ENCODE peak calls at places on chromosomes 13 and 19, in seven cellular contexts. E is stomach, U is transverse colon, W is HepG2, L is HL-60, P is prostate gland, A is vagina. C is an unnamed sample.

GRCh38 chr13:26015276-26015934 is 36.4 kb downstream of the SHISA2 start:
- DNase-seq in E (no peak), U (no peak), W (no peak), L (no peak), P (no peak), A (no peak), C (no peak)

GRCh38 chr19:3345850-3346460 is 20.4 kb upstream of the NFIC start:
- DNase-seq in E (no peak), U (no peak), W (no peak), L (no peak), P (no peak), A (no peak), C (no peak)

GRCh38 chr13:44668707-44669106 is 92.6 kb upstream of the TSC22D1 start:
- DNase-seq in E (no peak), U (no peak), W (no peak), L (no peak), P (no peak), A (no peak), C (no peak)

GRCh38 chr13:102901615-102902305 is 55.9 kb downstream of the ERCC5 start:
- DNase-seq in E (no peak), U (no peak), W (no peak), L (no peak), P (no peak), A (no peak), C (no peak)

GRCh38 chr13:22937241-22937640 is 243.5 kb upstream of the SGCG start:
- DNase-seq in E (no peak), U (no peak), W (no peak), L (no peak), P (no peak), A (no peak), C (no peak)

GRCh38 chr13:100478107-100478809 is 110.3 kb downstream of the GGACT start:
- DNase-seq in E (no peak), U (no peak), W (no peak), L (no peak), P (no peak), A (no peak), C (no peak)

GRCh38 chr13:111330211-111330610 is 9.8 kb downstream of the TEX29 start:
- DNase-seq in E (no peak), U (no peak), W (no peak), L (no peak), P (peak), A (peak), C (no peak)

GRCh38 chr19:41734156-41734555 is 21.2 kb upstream of the CEACAM6 start:
- DNase-seq in E (no peak), U (no peak), W (no peak), L (no peak), P (no peak), A (no peak), C (no peak)

GRCh38 chr19:6424190-6424938 is at the start of gene KHSRP:
- DNase-seq in E (no peak), U (no peak), W (no peak), L (no peak), P (no peak), A (no peak), C (no peak)

GRCh38 chr13:80131204-80131603 is 209.7 kb downstream of the SPRY2 start:
- DNase-seq in E (peak), U (peak), W (no peak), L (no peak), P (no peak), A (no peak), C (no peak)

GRCh38 chr13:113672002-113672651 is 5.1 kb downstream of the GRK1 start:
- DNase-seq in E (no peak), U (no peak), W (no peak), L (no peak), P (no peak), A (no peak), C (no peak)

GRCh38 chr19:35167251-35168119 is 12.9 kb downstream of the FXYD5 start:
- DNase-seq in E (no peak), U (no peak), W (no peak), L (no peak), P (no peak), A (no peak), C (no peak)

GRCh38 chr19:32018014-32018413 is 327.4 kb upstream of the ZNF507 start:
- DNase-seq in E (no peak), U (peak), W (no peak), L (no peak), P (peak), A (no peak), C (peak)

GRCh38 chr13:100439247-100439955 is 149.2 kb downstream of the GGACT start:
- DNase-seq in E (no peak), U (no peak), W (no peak), L (no peak), P (no peak), A (no peak), C (peak)

GRCh38 chr19:5547881-5548280 is 19.9 kb downstream of the TINCR start:
- DNase-seq in E (peak), U (peak), W (peak), L (no peak), P (no peak), A (no peak), C (no peak)

GRCh38 chr19:39296055-39296645 is at the start of gene IFNL1:
- DNase-seq in E (peak), U (no peak), W (no peak), L (no peak), P (no peak), A (no peak), C (no peak)

GRCh38 chr19:1992759-1993260 is 22.7 kb downstream of the BTBD2 start:
- DNase-seq in E (no peak), U (peak), W (no peak), L (no peak), P (no peak), A (no peak), C (no peak)
- TF ChIP-seq POLR2AphosphoS5 in E (no peak), U (no peak), W (no peak), L (no peak), P (no peak), A (no peak), C (no peak)

GRCh38 chr19:49109051-49109450 is 5.1 kb upstream of the LIN7B start:
- DNase-seq in E (no peak), U (no peak), W (no peak), L (no peak), P (no peak), A (no peak), C (no peak)
- TF ChIP-seq POLR2AphosphoS5 in E (no peak), U (no peak), W (no peak), L (no peak), P (no peak), A (no peak), C (no peak)

DNA sequence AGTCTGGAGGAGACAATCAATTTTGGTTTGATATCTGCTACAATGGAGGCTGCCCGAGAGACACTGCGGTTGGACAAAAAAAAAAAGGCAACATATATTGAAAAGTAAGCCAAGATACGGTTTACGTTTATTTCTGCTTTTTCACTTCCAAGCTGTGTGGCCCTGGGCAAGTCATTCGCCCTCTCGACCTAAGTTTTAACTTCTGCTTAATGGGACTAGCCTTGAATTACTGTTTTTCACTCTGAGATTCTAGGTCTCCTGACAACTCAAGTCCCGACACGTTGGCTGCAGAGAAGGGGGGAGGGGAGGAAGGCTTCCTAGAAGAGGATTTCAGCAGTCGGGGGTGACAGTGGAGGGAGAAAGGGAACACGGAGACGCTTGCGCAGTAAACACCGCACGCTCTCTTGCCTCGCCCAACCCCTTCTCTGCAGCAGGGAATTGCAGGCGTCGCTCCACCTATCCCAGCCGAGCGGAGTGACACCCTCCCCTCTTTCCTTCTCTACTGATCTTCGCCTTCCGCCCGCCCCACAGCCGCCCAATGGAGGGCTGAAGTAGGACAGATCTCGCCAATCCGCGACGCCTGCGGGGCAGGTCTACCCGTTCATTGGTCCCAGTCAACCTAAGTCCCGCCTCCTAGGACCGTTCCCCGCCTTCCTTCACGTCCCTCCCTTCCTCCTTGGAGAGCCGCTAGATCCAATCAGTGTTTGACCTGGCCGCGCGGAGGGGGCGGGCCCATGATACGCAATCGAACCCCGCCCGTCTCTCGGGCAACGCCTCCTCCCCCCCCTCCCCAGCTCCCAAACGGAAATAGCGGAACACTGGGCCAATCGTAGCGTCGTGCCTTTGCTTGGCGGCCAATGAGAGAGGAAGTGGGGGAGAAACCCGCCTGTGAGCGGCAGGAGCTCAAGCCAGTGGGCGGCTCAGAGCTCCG is 529 bp upstream of the AP2A1 start:
- DNase-seq in E (peak), U (peak), W (peak), L (peak), P (peak), A (peak), C (peak)
- TF ChIP-seq POLR2AphosphoS5 in E (peak), U (peak), W (peak), L (peak), P (peak), A (peak), C (peak)

DNA sequence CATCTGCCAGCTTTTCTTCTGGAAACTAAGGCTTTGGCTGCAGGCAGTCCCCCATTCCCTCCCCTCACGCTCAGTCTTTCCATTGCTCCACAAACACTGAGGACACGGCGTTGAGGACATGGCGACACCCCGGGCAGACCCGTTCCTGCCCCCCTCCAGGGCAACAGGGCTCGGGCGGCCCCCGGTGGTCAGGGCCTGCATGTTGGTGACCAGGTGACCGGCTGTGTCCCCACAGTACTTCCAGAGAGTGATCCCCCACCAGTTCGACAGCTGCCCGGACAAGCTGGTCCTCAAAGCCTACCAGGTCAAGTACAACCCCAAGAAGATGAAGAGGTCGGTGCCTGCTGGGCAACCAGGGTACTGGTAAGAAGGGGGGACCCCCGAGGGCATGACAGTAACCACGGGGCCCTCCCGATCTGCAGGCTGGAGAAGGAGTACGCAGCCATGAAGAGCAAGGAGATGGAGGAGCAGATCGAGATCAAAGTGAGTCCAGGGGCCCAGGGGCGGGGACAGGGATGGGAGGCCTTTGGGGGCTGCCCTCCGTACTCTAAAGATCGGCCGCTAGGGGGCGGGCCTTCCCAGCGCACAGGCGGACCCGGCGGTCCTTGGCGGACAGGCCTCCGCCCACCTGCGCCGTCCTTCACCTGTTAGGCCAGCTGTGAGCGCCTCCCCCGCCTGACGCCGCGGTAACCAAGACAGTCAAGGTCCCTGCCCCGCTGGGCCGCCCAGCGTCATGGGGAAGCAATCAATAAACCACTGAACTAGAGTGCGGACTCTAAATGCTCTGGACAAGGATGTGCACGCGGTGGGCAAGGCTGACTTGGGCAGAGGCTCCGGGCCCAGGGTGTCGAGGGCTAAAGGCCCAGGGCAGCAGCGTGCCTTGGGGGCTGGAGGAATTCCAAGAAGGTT is 21.1 kb downstream of the PRR36 start:
- DNase-seq in E (peak), U (peak), W (peak), L (no peak), P (peak), A (no peak), C (no peak)
- TF ChIP-seq POLR2AphosphoS5 in E (no peak), U (no peak), W (no peak), L (no peak), P (peak), A (no peak), C (no peak)

GRCh38 chr13:41568990-41569387 is 111.6 kb downstream of the RGCC start:
- DNase-seq in E (no peak), U (no peak), W (no peak), L (no peak), P (peak), A (no peak), C (no peak)

GRCh38 chr13:41564046-41564445 is 106.7 kb downstream of the RGCC start:
- DNase-seq in E (no peak), U (no peak), W (no peak), L (no peak), P (no peak), A (no peak), C (no peak)

GRCh38 chr13:41563501-41564001 is 106.2 kb downstream of the RGCC start:
- DNase-seq in E (no peak), U (no peak), W (peak), L (no peak), P (no peak), A (no peak), C (no peak)

GRCh38 chr13:41565221-41565620 is 107.9 kb downstream of the RGCC start:
- DNase-seq in E (no peak), U (no peak), W (peak), L (no peak), P (no peak), A (no peak), C (no peak)

GRCh38 chr13:41568143-41568989 is 111.0 kb downstream of the RGCC start:
- DNase-seq in E (no peak), U (no peak), W (no peak), L (no peak), P (no peak), A (no peak), C (no peak)
- TF ChIP-seq POLR2AphosphoS5 in E (no peak), U (no peak), W (no peak), L (no peak), P (no peak), A (no peak), C (no peak)

GRCh38 chr19:54355675-54356074 is 9.1 kb downstream of the LAIR1 start:
- DNase-seq in E (no peak), U (no peak), W (no peak), L (no peak), P (no peak), A (no peak), C (no peak)

GRCh38 chr19:54354761-54355160 is 10.0 kb downstream of the LAIR1 start:
- DNase-seq in E (no peak), U (no peak), W (no peak), L (no peak), P (no peak), A (no peak), C (no peak)

GRCh38 chr19:54352546-54352945 is 12.2 kb downstream of the LAIR1 start:
- DNase-seq in E (no peak), U (no peak), W (no peak), L (no peak), P (no peak), A (no peak), C (no peak)

GRCh38 chr19:54351474-54351873 is 12.5 kb upstream of the LILRA4 start:
- DNase-seq in E (no peak), U (no peak), W (no peak), L (no peak), P (no peak), A (no peak), C (no peak)

DNA sequence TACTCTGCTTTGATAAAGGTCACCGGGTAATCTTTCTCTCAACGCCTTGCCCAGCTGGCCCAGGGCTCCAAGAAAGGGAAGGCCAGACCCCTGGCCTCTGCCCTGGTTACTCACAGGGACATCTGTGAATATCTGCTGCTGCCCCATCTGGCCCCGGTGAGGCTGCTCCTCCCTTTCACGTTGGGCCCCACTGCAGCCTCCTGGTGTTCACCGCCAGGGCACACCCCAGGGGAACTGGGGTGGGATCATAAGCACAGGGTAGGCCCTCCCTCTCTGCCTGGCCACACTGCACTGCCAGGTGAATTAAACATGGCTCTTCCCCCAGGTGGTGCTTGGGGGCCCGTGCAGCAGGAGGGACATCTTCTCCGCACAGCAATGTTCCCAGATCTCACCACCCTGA is 12.7 kb downstream of the LAIR1 start:
- DNase-seq in E (no peak), U (no peak), W (no peak), L (no peak), P (no peak), A (no peak), C (no peak)
- TF ChIP-seq POLR2AphosphoS5 in E (no peak), U (no peak), W (no peak), L (no peak), P (no peak), A (no peak), C (no peak)

GRCh38 chr13:94318418-94318817 is 161.1 kb downstream of the DCT start:
- DNase-seq in E (no peak), U (no peak), W (no peak), L (no peak), P (no peak), A (no peak), C (no peak)
- TF ChIP-seq POLR2AphosphoS5 in E (no peak), U (no peak), W (no peak), L (no peak), P (no peak), A (no peak), C (no peak)